ENCODE peak calls at places on chromosomes 1 and 21, in seven cellular contexts. S is upper lobe of right lung; C is adrenal gland; G is NT2/D1; X is heart right ventricle; T is thoracic aorta; Z is CD8-positive, alpha-beta memory T cell. O is an unnamed sample. For H3K4me1 and H3K36me3, the result is how much of the 10 kb centered on the place peaks cover.

GRCh38 chr1:94698759-94699502 is 121.2 kb upstream of the SLC44A3 start:
- DNase-seq in S (no peak), C (peak), G (no peak), X (no peak), T (no peak), Z (no peak), O (no peak)

GRCh38 chr1:76938304-76938703 is 71.0 kb downstream of the ST6GALNAC5 start:
- DNase-seq in S (no peak), C (no peak), G (no peak), X (no peak), T (no peak), Z (no peak), O (no peak)

GRCh38 chr1:201598973-201599372 is 60.0 kb downstream of the NAV1 start:
- DNase-seq in S (peak), C (no peak), G (no peak), X (no peak), T (no peak), Z (no peak), O (no peak)

GRCh38 chr1:191284175-191284574 is 806.5 kb upstream of the BRINP3 start:
- DNase-seq in S (no peak), C (no peak), G (no peak), X (no peak), T (no peak), Z (no peak), O (no peak)

GRCh38 chr1:21260405-21261129 is 29.7 kb downstream of the ECE1 start:
- DNase-seq in S (no peak), C (no peak), G (no peak), X (no peak), T (no peak), Z (no peak), O (no peak)

GRCh38 chr21:45292399-45293213 is 4.9 kb upstream of the POFUT2 start:
- DNase-seq in S (peak), C (peak), G (peak), X (peak), T (peak), Z (peak), O (no peak)

GRCh38 chr21:32494946-32495703 is 82.6 kb downstream of the EVA1C start:
- DNase-seq in S (no peak), C (peak), G (no peak), X (no peak), T (peak), Z (no peak), O (no peak)

GRCh38 chr1:200890818-200891773 is 3.6 kb upstream of the INAVA start:
- DNase-seq in S (peak), C (no peak), G (peak), X (no peak), T (no peak), Z (peak), O (no peak)

GRCh38 chr1:12161662-12162458 is 4.9 kb upstream of the TNFRSF1B start:
- DNase-seq in S (peak), C (peak), G (no peak), X (peak), T (peak), Z (peak), O (no peak)

GRCh38 chr1:23867542-23867952 is 543 bp downstream of the FUCA1 start:
- DNase-seq in S (no peak), C (no peak), G (no peak), X (no peak), T (no peak), Z (no peak), O (no peak)

GRCh38 chr1:13663969-13664368 is 36.0 kb upstream of the PRDM2 start:
- DNase-seq in S (no peak), C (no peak), G (no peak), X (no peak), T (no peak), Z (no peak), O (no peak)

GRCh38 chr1:109080441-109081082 is 4.8 kb upstream of the TAF13 start:
- DNase-seq in S (no peak), C (no peak), G (no peak), X (no peak), T (no peak), Z (no peak), O (no peak)

GRCh38 chr1:15680614-15681345 is 3.3 kb upstream of the PLEKHM2 start:
- DNase-seq in S (peak), C (no peak), G (no peak), X (no peak), T (no peak), Z (no peak), O (no peak)

GRCh38 chr21:25283720-25284119 is 323.6 kb downstream of the MRPL39 start:
- DNase-seq in S (no peak), C (no peak), G (peak), X (no peak), T (no peak), Z (no peak), O (peak)

GRCh38 chr1:4613606-4614370 is 40.6 kb upstream of the AJAP1 start:
- DNase-seq in S (no peak), C (no peak), G (no peak), X (no peak), T (no peak), Z (no peak), O (no peak)

GRCh38 chr1:17075470-17076255 is 21.8 kb upstream of the SDHB start:
- DNase-seq in S (no peak), C (no peak), G (no peak), X (no peak), T (no peak), Z (no peak), O (peak)

GRCh38 chr1:206931709-206932108 is 10.0 kb upstream of the FCMR start:
- DNase-seq in S (no peak), C (no peak), G (no peak), X (no peak), T (no peak), Z (no peak), O (no peak)

GRCh38 chr1:209400351-209401220 is 182.9 kb upstream of the CAMK1G start:
- DNase-seq in S (no peak), C (no peak), G (no peak), X (no peak), T (no peak), Z (no peak), O (no peak)

GRCh38 chr1:207520946-207521345 is 25.0 kb downstream of the CR1 start:
- DNase-seq in S (no peak), C (no peak), G (no peak), X (no peak), T (no peak), Z (no peak), O (no peak)

GRCh38 chr1:234737210-234737761 is 127.3 kb upstream of the IRF2BP2 start:
- DNase-seq in S (peak), C (no peak), G (no peak), X (no peak), T (no peak), Z (no peak), O (no peak)

GRCh38 chr1:163048970-163049680 is 20.0 kb upstream of the RGS4 start:
- DNase-seq in S (no peak), C (no peak), G (no peak), X (no peak), T (no peak), Z (no peak), O (no peak)

GRCh38 chr1:159076753-159077656 is at the start of gene AIM2:
- DNase-seq in S (peak), C (peak), G (no peak), X (peak), T (no peak), Z (peak), O (no peak)

GRCh38 chr1:6507037-6507428 is 15.6 kb upstream of the PLEKHG5 start:
- DNase-seq in S (no peak), C (no peak), G (no peak), X (no peak), T (no peak), Z (no peak), O (no peak)

GRCh38 chr1:94540440-94541174 is 952 bp downstream of the F3 start:
- DNase-seq in S (no peak), C (no peak), G (no peak), X (no peak), T (no peak), Z (no peak), O (no peak)

GRCh38 chr1:93219443-93219842 is 38.9 kb downstream of the CCDC18 start:
- DNase-seq in S (no peak), C (no peak), G (no peak), X (no peak), T (no peak), Z (no peak), O (no peak)

GRCh38 chr1:168926236-168926635 is 180.3 kb upstream of the ATP1B1 start:
- DNase-seq in S (no peak), C (no peak), G (no peak), X (no peak), T (no peak), Z (no peak), O (no peak)

GRCh38 chr1:221837886-221838285 is 96.0 kb upstream of the DUSP10 start:
- DNase-seq in S (no peak), C (no peak), G (no peak), X (no peak), T (no peak), Z (peak), O (no peak)

GRCh38 chr1:29123871-29124365 is at the start of gene TMEM200B:
- DNase-seq in S (no peak), C (no peak), G (no peak), X (peak), T (no peak), Z (no peak), O (no peak)

GRCh38 chr1:243213045-243213787 is 41.9 kb downstream of the CEP170 start:
- DNase-seq in S (no peak), C (peak), G (no peak), X (no peak), T (no peak), Z (no peak), O (no peak)

GRCh38 chr1:43634729-43635128 is 15.2 kb upstream of the KDM4A start:
- DNase-seq in S (no peak), C (no peak), G (no peak), X (no peak), T (no peak), Z (no peak), O (no peak)

GRCh38 chr1:183000161-183000560 is 23.1 kb upstream of the LAMC1 start:
- DNase-seq in S (no peak), C (no peak), G (no peak), X (no peak), T (no peak), Z (no peak), O (no peak)

GRCh38 chr1:183002267-183002666 is 21.0 kb upstream of the LAMC1 start:
- DNase-seq in S (no peak), C (no peak), G (no peak), X (no peak), T (no peak), Z (no peak), O (no peak)

GRCh38 chr1:183000563-183000962 is 22.7 kb upstream of the LAMC1 start:
- DNase-seq in S (no peak), C (no peak), G (no peak), X (no peak), T (no peak), Z (no peak), O (no peak)

GRCh38 chr1:183004146-183004545 is 19.1 kb upstream of the LAMC1 start:
- DNase-seq in S (no peak), C (no peak), G (no peak), X (no peak), T (no peak), Z (no peak), O (no peak)

DNA sequence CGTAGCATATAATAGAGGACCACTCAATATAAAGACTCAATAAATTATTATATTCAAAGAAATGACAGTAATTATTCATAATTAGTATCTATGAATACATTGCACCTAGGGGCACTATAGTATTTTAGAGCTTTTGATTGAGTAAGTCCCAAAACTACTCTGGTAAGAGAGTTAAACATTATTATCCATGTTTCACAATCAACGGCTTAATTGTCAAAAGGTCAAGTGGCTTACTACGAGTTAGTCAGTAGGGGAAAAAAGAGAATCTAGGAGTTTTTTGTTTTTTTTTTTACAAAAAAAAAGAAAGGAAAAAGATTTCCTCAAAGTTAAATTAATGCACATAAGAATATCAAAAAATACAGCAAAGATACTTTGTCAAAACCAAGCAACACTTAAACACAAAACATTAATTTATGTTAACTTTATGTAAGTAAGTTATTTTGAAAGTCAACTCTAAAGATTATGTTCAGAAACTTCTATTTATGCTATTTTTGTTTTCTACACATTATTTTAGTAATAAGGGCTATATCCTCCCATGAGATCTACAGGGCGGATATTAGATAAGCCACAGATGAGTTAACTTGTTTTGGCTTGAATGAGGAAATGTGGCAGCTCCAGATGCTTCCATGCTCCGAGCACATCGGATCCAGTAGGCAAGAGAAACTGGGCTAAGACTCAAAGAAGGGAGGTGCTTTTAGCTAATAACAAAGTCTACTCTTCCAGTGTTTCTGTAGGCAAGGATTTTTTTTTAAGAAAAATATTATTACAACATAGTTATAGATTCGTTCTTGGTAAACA is 20.2 kb upstream of the LAMC1 start:
- DNase-seq in S (no peak), C (no peak), G (no peak), X (peak), T (no peak), Z (no peak), O (no peak)
- H3K4me3 ChIP-seq in S (no peak), C (no peak), G (no peak), X (no peak), T (no peak), Z (no peak), O (no peak)

DNA sequence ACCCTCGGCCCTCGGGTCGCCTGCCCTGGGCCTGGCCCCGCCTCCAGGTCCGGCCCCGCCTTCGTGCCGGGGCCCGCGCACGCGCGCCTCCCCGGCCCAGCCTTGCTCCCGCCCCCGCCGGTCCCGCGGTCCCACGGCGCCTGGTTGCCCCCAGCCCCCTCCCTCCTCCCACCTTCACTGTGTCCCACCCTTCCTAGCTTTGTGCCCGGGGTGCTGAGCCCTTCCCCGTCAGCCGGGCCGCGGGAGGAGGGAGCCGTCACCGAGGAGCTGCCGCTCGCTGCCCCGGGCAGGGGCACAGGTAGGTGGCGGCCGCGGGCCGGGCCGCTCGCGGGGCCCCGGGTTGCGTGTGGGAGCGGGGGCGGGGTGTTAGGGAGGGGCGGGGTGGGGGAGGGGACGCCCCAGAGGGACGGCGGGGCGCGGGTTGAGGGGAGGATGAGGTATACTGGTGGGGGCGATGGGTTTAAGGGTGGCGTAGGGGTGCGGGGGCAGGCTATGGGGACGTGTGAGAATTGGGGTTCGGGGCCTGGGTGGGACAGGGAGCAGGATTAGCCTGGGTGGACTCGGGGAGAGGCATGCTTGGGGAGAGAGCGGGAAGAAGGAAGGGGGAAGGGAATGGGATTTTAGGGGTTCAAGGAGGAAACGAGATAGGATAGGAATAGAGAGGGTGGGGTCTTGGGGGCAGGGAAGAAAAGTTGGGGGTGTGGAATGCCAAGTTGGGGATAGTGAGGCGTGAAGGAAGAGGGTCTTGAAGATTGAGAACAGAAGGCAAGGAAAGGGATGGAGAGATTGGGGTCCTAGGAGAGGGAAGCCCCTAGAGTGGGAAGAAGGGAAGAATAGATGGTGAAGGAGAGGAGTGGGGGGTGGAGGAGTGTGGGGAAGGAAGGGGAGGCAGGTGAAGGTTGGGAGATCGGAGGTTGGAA is at the start of gene LRRC42:
- DNase-seq in S (no peak), C (no peak), G (no peak), X (no peak), T (peak), Z (no peak), O (no peak)
- H3K4me1 ChIP-seq in S (under half), C (under half), G (under half), X (under half), T (under half), Z (under half), O (under half)

GRCh38 chr1:214361636-214362035 is 80.7 kb downstream of the SMYD2 start:
- DNase-seq in S (no peak), C (no peak), G (no peak), X (no peak), T (no peak), Z (no peak), O (no peak)
- H3K36me3 ChIP-seq in S (under half), C (under half), G (half or more), X (under half), T (under half), Z (under half), O (under half)

DNA sequence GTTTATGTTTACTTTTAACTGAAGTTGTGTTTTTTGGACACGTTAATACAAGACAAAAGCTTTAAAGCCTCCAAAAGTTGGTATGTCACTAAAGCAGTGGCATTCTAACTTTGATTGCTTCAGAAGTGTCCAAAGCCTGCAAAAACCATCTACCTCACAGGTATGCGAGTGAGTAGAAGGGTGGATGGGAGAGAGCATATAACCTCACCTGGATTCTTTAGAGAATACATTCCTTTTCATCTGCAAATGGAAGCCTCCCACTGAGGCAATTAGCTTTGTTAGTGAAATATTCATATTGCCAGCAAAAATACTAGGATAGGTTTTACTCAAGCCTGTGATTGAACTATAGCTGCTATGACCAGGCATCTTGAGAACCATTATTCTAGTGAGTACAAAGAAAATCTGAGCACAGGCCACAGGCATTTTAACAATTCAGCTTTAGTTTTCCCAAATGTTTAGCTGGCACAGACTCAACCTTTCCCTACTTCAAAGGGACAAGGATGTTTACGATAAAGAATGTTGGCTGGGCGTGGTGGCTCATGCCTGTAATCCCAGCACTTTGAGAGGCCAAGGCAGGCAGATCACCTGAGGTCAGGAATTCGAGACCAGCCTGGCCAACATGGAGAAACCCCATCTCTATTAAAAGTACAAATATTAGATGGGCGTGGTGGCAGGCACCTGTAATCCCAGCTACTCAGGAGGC is 39.7 kb downstream of the MAP3K21 start:
- DNase-seq in S (no peak), C (no peak), G (no peak), X (no peak), T (no peak), Z (no peak), O (peak)
- H3K4me3 ChIP-seq in S (no peak), C (no peak), G (no peak), X (no peak), T (no peak), Z (no peak), O (no peak)

O was measured in iPS DF 6.9.